ENCODE peak calls at places on chromosomes 1 and 21, in nine cellular contexts. One of them, this sample, is unnamed.

GRCh38 chr1:187928288-187928687 is 1099.5 kb downstream of the PLA2G4A start:
- DNase-seq in WTC11: peak
- DNase-seq in NCI-H1436: peak
- DNase-seq in NT2/D1: peak
- DNase-seq in M059J: peak
- DNase-seq in dermis microvascular lymphatic vessel endothelial cell: peak
- DNase-seq in Caco-2: no peak
- DNase-seq in iris pigment epithelial cell: peak
- DNase-seq in GM04503: no peak
- DNase-seq in this sample: no peak

GRCh38 chr1:201465698-201466290 is 3.2 kb downstream of the PHLDA3 start:
- DNase-seq in Caco-2: no peak
- DNase-seq in iris pigment epithelial cell: no peak
- DNase-seq in NCI-H1436: no peak
- DNase-seq in dermis microvascular lymphatic vessel endothelial cell: no peak
- DNase-seq in GM04503: no peak
- DNase-seq in M059J: no peak
- DNase-seq in WTC11: no peak
- DNase-seq in NT2/D1: no peak
- DNase-seq in this sample: no peak

GRCh38 chr1:168618351-168618750 is 41.9 kb downstream of the XCL1 start:
- DNase-seq in Caco-2: no peak
- DNase-seq in NT2/D1: no peak
- DNase-seq in M059J: no peak
- DNase-seq in GM04503: no peak
- DNase-seq in iris pigment epithelial cell: no peak
- DNase-seq in NCI-H1436: no peak
- DNase-seq in WTC11: no peak
- DNase-seq in dermis microvascular lymphatic vessel endothelial cell: no peak
- DNase-seq in this sample: no peak

GRCh38 chr1:108933944-108934343 is 29.3 kb downstream of the CLCC1 start:
- DNase-seq in NT2/D1: no peak
- DNase-seq in dermis microvascular lymphatic vessel endothelial cell: no peak
- DNase-seq in M059J: no peak
- DNase-seq in WTC11: no peak
- DNase-seq in iris pigment epithelial cell: no peak
- DNase-seq in GM04503: no peak
- DNase-seq in NCI-H1436: no peak
- DNase-seq in Caco-2: no peak
- DNase-seq in this sample: no peak

GRCh38 chr1:77347646-77348045 is 65.8 kb downstream of the AK5 start:
- DNase-seq in iris pigment epithelial cell: peak
- DNase-seq in Caco-2: no peak
- DNase-seq in NT2/D1: no peak
- DNase-seq in GM04503: peak
- DNase-seq in WTC11: no peak
- DNase-seq in dermis microvascular lymphatic vessel endothelial cell: peak
- DNase-seq in NCI-H1436: no peak
- DNase-seq in M059J: peak
- DNase-seq in this sample: no peak

GRCh38 chr1:80837066-80837465 is 963.7 kb upstream of the ADGRL2 start:
- DNase-seq in WTC11: no peak
- DNase-seq in GM04503: no peak
- DNase-seq in iris pigment epithelial cell: no peak
- DNase-seq in NT2/D1: no peak
- DNase-seq in dermis microvascular lymphatic vessel endothelial cell: no peak
- DNase-seq in M059J: no peak
- DNase-seq in Caco-2: no peak
- DNase-seq in NCI-H1436: no peak
- DNase-seq in this sample: no peak

GRCh38 chr21:39137248-39138186 is 45.7 kb downstream of the PSMG1 start:
- DNase-seq in dermis microvascular lymphatic vessel endothelial cell: no peak
- DNase-seq in M059J: peak
- DNase-seq in Caco-2: no peak
- DNase-seq in WTC11: peak
- DNase-seq in iris pigment epithelial cell: peak
- DNase-seq in NCI-H1436: no peak
- DNase-seq in GM04503: no peak
- DNase-seq in NT2/D1: peak
- DNase-seq in this sample: no peak

GRCh38 chr21:35014302-35015044 is 34.6 kb downstream of the RUNX1 start:
- DNase-seq in GM04503: no peak
- DNase-seq in NCI-H1436: no peak
- DNase-seq in dermis microvascular lymphatic vessel endothelial cell: no peak
- DNase-seq in iris pigment epithelial cell: no peak
- DNase-seq in WTC11: no peak
- DNase-seq in NT2/D1: no peak
- DNase-seq in Caco-2: no peak
- DNase-seq in M059J: peak
- DNase-seq in this sample: no peak

GRCh38 chr1:164648211-164649080 is 89.5 kb downstream of the PBX1 start:
- DNase-seq in GM04503: no peak
- DNase-seq in NT2/D1: no peak
- DNase-seq in Caco-2: peak
- DNase-seq in iris pigment epithelial cell: peak
- DNase-seq in NCI-H1436: no peak
- DNase-seq in M059J: peak
- DNase-seq in WTC11: no peak
- DNase-seq in dermis microvascular lymphatic vessel endothelial cell: no peak
- DNase-seq in this sample: no peak

GRCh38 chr1:176098560-176098959 is 108.5 kb downstream of the COP1 start:
- DNase-seq in GM04503: no peak
- DNase-seq in iris pigment epithelial cell: no peak
- DNase-seq in M059J: no peak
- DNase-seq in NCI-H1436: no peak
- DNase-seq in WTC11: no peak
- DNase-seq in dermis microvascular lymphatic vessel endothelial cell: no peak
- DNase-seq in NT2/D1: no peak
- DNase-seq in Caco-2: no peak
- DNase-seq in this sample: no peak

GRCh38 chr1:185400057-185400456 is 83.0 kb upstream of the IVNS1ABP start:
- DNase-seq in NCI-H1436: no peak
- DNase-seq in Caco-2: no peak
- DNase-seq in iris pigment epithelial cell: peak
- DNase-seq in GM04503: peak
- DNase-seq in NT2/D1: no peak
- DNase-seq in dermis microvascular lymphatic vessel endothelial cell: no peak
- DNase-seq in WTC11: no peak
- DNase-seq in M059J: peak
- DNase-seq in this sample: no peak

GRCh38 chr1:18926315-18927081 is 24.1 kb upstream of the ALDH4A1 start:
- DNase-seq in NT2/D1: no peak
- DNase-seq in Caco-2: no peak
- DNase-seq in iris pigment epithelial cell: peak
- DNase-seq in GM04503: peak
- DNase-seq in NCI-H1436: no peak
- DNase-seq in WTC11: no peak
- DNase-seq in dermis microvascular lymphatic vessel endothelial cell: peak
- DNase-seq in M059J: peak
- DNase-seq in this sample: no peak

GRCh38 chr1:26820784-26821269 is 5.7 kb upstream of the ZDHHC18 start:
- DNase-seq in M059J: no peak
- DNase-seq in GM04503: no peak
- DNase-seq in dermis microvascular lymphatic vessel endothelial cell: no peak
- DNase-seq in WTC11: no peak
- DNase-seq in Caco-2: no peak
- DNase-seq in iris pigment epithelial cell: no peak
- DNase-seq in NCI-H1436: no peak
- DNase-seq in NT2/D1: no peak
- DNase-seq in this sample: no peak

GRCh38 chr1:182054698-182055326 is 6.7 kb downstream of the ZNF648 start:
- DNase-seq in Caco-2: no peak
- DNase-seq in WTC11: peak
- DNase-seq in dermis microvascular lymphatic vessel endothelial cell: peak
- DNase-seq in NT2/D1: peak
- DNase-seq in iris pigment epithelial cell: peak
- DNase-seq in NCI-H1436: peak
- DNase-seq in GM04503: no peak
- DNase-seq in M059J: peak
- DNase-seq in this sample: no peak

GRCh38 chr1:29202053-29202452 is 20.4 kb upstream of the SRSF4 start:
- DNase-seq in GM04503: no peak
- DNase-seq in iris pigment epithelial cell: no peak
- DNase-seq in NCI-H1436: no peak
- DNase-seq in M059J: no peak
- DNase-seq in dermis microvascular lymphatic vessel endothelial cell: no peak
- DNase-seq in Caco-2: no peak
- DNase-seq in WTC11: no peak
- DNase-seq in NT2/D1: no peak
- DNase-seq in this sample: no peak

GRCh38 chr1:74222701-74223100 is 12.5 kb upstream of the TNNI3K start:
- DNase-seq in NCI-H1436: no peak
- DNase-seq in GM04503: no peak
- DNase-seq in NT2/D1: no peak
- DNase-seq in dermis microvascular lymphatic vessel endothelial cell: no peak
- DNase-seq in iris pigment epithelial cell: no peak
- DNase-seq in Caco-2: no peak
- DNase-seq in WTC11: no peak
- DNase-seq in M059J: no peak
- DNase-seq in this sample: no peak

GRCh38 chr1:58986996-58987767 is 203.3 kb upstream of the JUN start:
- DNase-seq in NCI-H1436: no peak
- DNase-seq in GM04503: no peak
- DNase-seq in dermis microvascular lymphatic vessel endothelial cell: no peak
- DNase-seq in Caco-2: no peak
- DNase-seq in NT2/D1: no peak
- DNase-seq in iris pigment epithelial cell: no peak
- DNase-seq in M059J: no peak
- DNase-seq in WTC11: no peak
- DNase-seq in this sample: no peak

GRCh38 chr1:245537992-245538391 is 383.2 kb downstream of the KIF26B start:
- DNase-seq in WTC11: no peak
- DNase-seq in iris pigment epithelial cell: peak
- DNase-seq in NCI-H1436: no peak
- DNase-seq in Caco-2: no peak
- DNase-seq in M059J: no peak
- DNase-seq in GM04503: peak
- DNase-seq in NT2/D1: no peak
- DNase-seq in dermis microvascular lymphatic vessel endothelial cell: no peak
- DNase-seq in this sample: no peak

GRCh38 chr1:49686107-49686506 is 337.6 kb downstream of the AGBL4 start:
- DNase-seq in dermis microvascular lymphatic vessel endothelial cell: peak
- DNase-seq in WTC11: no peak
- DNase-seq in iris pigment epithelial cell: no peak
- DNase-seq in NT2/D1: peak
- DNase-seq in GM04503: no peak
- DNase-seq in M059J: no peak
- DNase-seq in Caco-2: no peak
- DNase-seq in NCI-H1436: no peak
- DNase-seq in this sample: no peak

GRCh38 chr1:218557731-218558130 is 212.6 kb downstream of the TGFB2 start:
- DNase-seq in NCI-H1436: peak
- DNase-seq in M059J: peak
- DNase-seq in WTC11: no peak
- DNase-seq in NT2/D1: no peak
- DNase-seq in iris pigment epithelial cell: peak
- DNase-seq in Caco-2: no peak
- DNase-seq in dermis microvascular lymphatic vessel endothelial cell: peak
- DNase-seq in GM04503: no peak
- DNase-seq in this sample: no peak

GRCh38 chr1:119808972-119809550 is 2.2 kb downstream of the REG4 start:
- DNase-seq in NCI-H1436: peak
- DNase-seq in iris pigment epithelial cell: peak
- DNase-seq in dermis microvascular lymphatic vessel endothelial cell: peak
- DNase-seq in M059J: peak
- DNase-seq in Caco-2: peak
- DNase-seq in NT2/D1: peak
- DNase-seq in WTC11: peak
- DNase-seq in GM04503: no peak
- DNase-seq in this sample: peak

GRCh38 chr1:109446236-109446635 is 20.0 kb upstream of the PSMA5 start:
- DNase-seq in NT2/D1: no peak
- DNase-seq in iris pigment epithelial cell: no peak
- DNase-seq in WTC11: no peak
- DNase-seq in Caco-2: no peak
- DNase-seq in dermis microvascular lymphatic vessel endothelial cell: no peak
- DNase-seq in NCI-H1436: no peak
- DNase-seq in M059J: no peak
- DNase-seq in GM04503: peak
- DNase-seq in this sample: no peak

GRCh38 chr1:205449750-205450443 is 5.9 kb downstream of the BLACAT1 start:
- DNase-seq in iris pigment epithelial cell: peak
- DNase-seq in Caco-2: peak
- DNase-seq in NCI-H1436: no peak
- DNase-seq in dermis microvascular lymphatic vessel endothelial cell: no peak
- DNase-seq in M059J: peak
- DNase-seq in WTC11: peak
- DNase-seq in GM04503: no peak
- DNase-seq in NT2/D1: peak
- DNase-seq in this sample: no peak

This sample was measured in AG09319.